ENCODE peak calls at places on chromosomes 12 and 14, in seven cellular contexts. One of them, this sample, is unnamed.

GRCh38 chr12:51898937-51899336 is 8.4 kb upstream of the ACVRL1 start:
- DNase-seq in breast epithelium: no peak
- DNase-seq in ovary: no peak
- DNase-seq in BJ: no peak
- DNase-seq in fibroblast of the aortic adventitia: no peak
- DNase-seq in Peyer's patch: peak; percentile 42
- DNase-seq in left ventricle myocardium inferior: no peak
- DNase-seq in this sample: no peak

GRCh38 chr12:26018926-26019325 is 60.4 kb downstream of the RASSF8 start:
- DNase-seq in left ventricle myocardium inferior: no peak
- DNase-seq in BJ: no peak
- DNase-seq in fibroblast of the aortic adventitia: peak; percentile 49
- DNase-seq in ovary: no peak
- DNase-seq in breast epithelium: no peak
- DNase-seq in Peyer's patch: no peak
- DNase-seq in this sample: no peak

GRCh38 chr12:105951732-105952131 is 187.0 kb downstream of the NUAK1 start:
- DNase-seq in breast epithelium: no peak
- DNase-seq in BJ: no peak
- DNase-seq in ovary: no peak
- DNase-seq in left ventricle myocardium inferior: no peak
- DNase-seq in fibroblast of the aortic adventitia: no peak
- DNase-seq in Peyer's patch: no peak
- DNase-seq in this sample: no peak

GRCh38 chr12:116370004-116370404 is 92.5 kb upstream of the MED13L start:
- DNase-seq in breast epithelium: no peak
- DNase-seq in BJ: peak; percentile 77
- DNase-seq in Peyer's patch: no peak
- DNase-seq in ovary: no peak
- DNase-seq in left ventricle myocardium inferior: no peak
- DNase-seq in fibroblast of the aortic adventitia: peak; percentile 72
- DNase-seq in this sample: no peak

GRCh38 chr12:77229640-77230442 is 164.5 kb upstream of the E2F7 start:
- DNase-seq in BJ: no peak
- DNase-seq in Peyer's patch: no peak
- DNase-seq in ovary: no peak
- DNase-seq in fibroblast of the aortic adventitia: peak; percentile 94
- DNase-seq in left ventricle myocardium inferior: no peak
- DNase-seq in breast epithelium: no peak
- DNase-seq in this sample: no peak

GRCh38 chr14:95675486-95675885 is 10.7 kb upstream of the TCL1B start:
- DNase-seq in BJ: no peak
- DNase-seq in Peyer's patch: no peak
- DNase-seq in fibroblast of the aortic adventitia: no peak
- DNase-seq in breast epithelium: no peak
- DNase-seq in left ventricle myocardium inferior: no peak
- DNase-seq in ovary: no peak
- DNase-seq in this sample: no peak

GRCh38 chr12:31267966-31268365 is 58.0 kb downstream of the SINHCAF start:
- DNase-seq in left ventricle myocardium inferior: no peak
- DNase-seq in BJ: no peak
- DNase-seq in ovary: no peak
- DNase-seq in breast epithelium: no peak
- DNase-seq in Peyer's patch: no peak
- DNase-seq in fibroblast of the aortic adventitia: no peak
- DNase-seq in this sample: no peak

GRCh38 chr14:101761881-101762529 is 496 bp downstream of the PPP2R5C start:
- DNase-seq in breast epithelium: no peak
- DNase-seq in fibroblast of the aortic adventitia: no peak
- DNase-seq in Peyer's patch: peak; percentile 78
- DNase-seq in ovary: peak; percentile 78
- DNase-seq in left ventricle myocardium inferior: peak; percentile 39
- DNase-seq in BJ: no peak
- DNase-seq in this sample: no peak

GRCh38 chr14:96373538-96373937 is 10.2 kb downstream of the GSKIP start:
- DNase-seq in breast epithelium: no peak
- DNase-seq in Peyer's patch: no peak
- DNase-seq in BJ: no peak
- DNase-seq in ovary: no peak
- DNase-seq in fibroblast of the aortic adventitia: no peak
- DNase-seq in left ventricle myocardium inferior: no peak
- DNase-seq in this sample: no peak

GRCh38 chr12:6122211-6122610 is 2.3 kb downstream of the VWF start:
- DNase-seq in Peyer's patch: peak; percentile 10
- DNase-seq in fibroblast of the aortic adventitia: no peak
- DNase-seq in BJ: no peak
- DNase-seq in left ventricle myocardium inferior: no peak
- DNase-seq in breast epithelium: no peak
- DNase-seq in ovary: no peak
- DNase-seq in this sample: no peak

GRCh38 chr12:45322810-45323209 is 106.9 kb downstream of the ANO6 start:
- DNase-seq in fibroblast of the aortic adventitia: no peak
- DNase-seq in BJ: no peak
- DNase-seq in ovary: no peak
- DNase-seq in breast epithelium: no peak
- DNase-seq in Peyer's patch: no peak
- DNase-seq in left ventricle myocardium inferior: no peak
- DNase-seq in this sample: no peak

GRCh38 chr12:49052451-49053208 is 8.0 kb downstream of the KMT2D start:
- DNase-seq in ovary: no peak
- DNase-seq in fibroblast of the aortic adventitia: no peak
- DNase-seq in left ventricle myocardium inferior: no peak
- DNase-seq in Peyer's patch: no peak
- DNase-seq in BJ: no peak
- DNase-seq in breast epithelium: no peak
- DNase-seq in this sample: no peak

GRCh38 chr12:49051373-49051764 is 9.2 kb downstream of the KMT2D start:
- DNase-seq in BJ: no peak
- DNase-seq in left ventricle myocardium inferior: no peak
- DNase-seq in fibroblast of the aortic adventitia: no peak
- DNase-seq in ovary: no peak
- DNase-seq in Peyer's patch: no peak
- DNase-seq in breast epithelium: no peak
- DNase-seq in this sample: no peak

GRCh38 chr12:49050507-49051372 is 9.9 kb downstream of the KMT2D start:
- DNase-seq in BJ: no peak
- DNase-seq in ovary: no peak
- DNase-seq in breast epithelium: no peak
- DNase-seq in Peyer's patch: no peak
- DNase-seq in fibroblast of the aortic adventitia: no peak
- DNase-seq in left ventricle myocardium inferior: no peak
- DNase-seq in this sample: no peak

GRCh38 chr12:49054096-49054495 is 6.5 kb downstream of the KMT2D start:
- DNase-seq in BJ: no peak
- DNase-seq in ovary: no peak
- DNase-seq in Peyer's patch: no peak
- DNase-seq in breast epithelium: no peak
- DNase-seq in fibroblast of the aortic adventitia: no peak
- DNase-seq in left ventricle myocardium inferior: no peak
- DNase-seq in this sample: no peak

GRCh38 chr12:49051777-49052438 is 8.7 kb downstream of the KMT2D start:
- DNase-seq in fibroblast of the aortic adventitia: no peak
- DNase-seq in BJ: no peak
- DNase-seq in ovary: no peak
- DNase-seq in Peyer's patch: no peak
- DNase-seq in breast epithelium: no peak
- DNase-seq in left ventricle myocardium inferior: no peak
- DNase-seq in this sample: no peak
- TF ChIP-seq CTCF in fibroblast of the aortic adventitia: no peak
- TF ChIP-seq CTCF in BJ: no peak
- TF ChIP-seq CTCF in ovary: no peak
- TF ChIP-seq CTCF in Peyer's patch: no peak
- TF ChIP-seq CTCF in breast epithelium: no peak
- TF ChIP-seq CTCF in left ventricle myocardium inferior: no peak
- TF ChIP-seq CTCF in this sample: no peak

DNA sequence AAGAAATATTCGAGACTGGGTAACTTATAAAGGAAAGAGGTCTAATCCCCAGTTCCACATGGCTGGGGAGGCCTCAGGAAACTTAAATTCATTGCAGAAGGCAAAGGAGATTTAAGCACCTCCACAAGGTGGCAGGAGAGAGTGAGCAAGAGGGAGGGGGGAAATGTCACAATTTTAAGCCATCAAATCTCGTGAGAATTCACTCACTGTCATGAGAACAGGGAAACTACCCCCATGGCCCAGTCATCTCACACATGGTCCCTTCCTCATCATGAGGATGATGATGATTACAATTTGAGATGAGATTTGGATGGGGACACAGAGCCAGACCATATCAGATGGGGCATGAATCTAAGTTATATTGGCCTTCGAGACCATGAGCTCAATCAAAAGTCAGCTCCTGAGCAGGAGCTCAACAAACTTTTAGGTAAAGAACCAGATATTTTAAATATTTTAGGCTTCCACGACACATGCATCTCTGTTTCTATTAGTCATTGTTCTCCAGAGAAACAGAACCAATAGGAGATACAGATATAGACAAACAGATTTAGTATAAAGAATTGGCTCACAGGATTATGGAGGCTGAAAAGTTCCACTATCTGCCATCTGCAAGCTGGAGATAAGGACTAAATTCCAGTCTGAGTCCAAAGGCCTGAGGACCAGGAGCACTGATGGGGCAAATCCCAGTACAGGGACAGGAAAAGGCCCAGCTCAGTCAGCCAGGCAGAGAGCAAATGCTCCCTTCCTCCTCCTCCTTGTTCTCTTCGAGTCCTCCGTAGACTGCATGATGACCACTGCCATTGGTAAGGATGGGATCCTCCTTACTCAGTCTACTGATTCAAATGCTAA is 24.9 kb downstream of the DGLUCY start:
- DNase-seq in left ventricle myocardium inferior: no peak
- DNase-seq in ovary: no peak
- DNase-seq in BJ: no peak
- DNase-seq in breast epithelium: no peak
- DNase-seq in fibroblast of the aortic adventitia: peak; percentile 45
- DNase-seq in Peyer's patch: no peak
- DNase-seq in this sample: no peak
- TF ChIP-seq CTCF in left ventricle myocardium inferior: peak; percentile 61
- TF ChIP-seq CTCF in ovary: no peak
- TF ChIP-seq CTCF in BJ: peak; percentile 52
- TF ChIP-seq CTCF in breast epithelium: peak; percentile 35
- TF ChIP-seq CTCF in fibroblast of the aortic adventitia: peak; percentile 47
- TF ChIP-seq CTCF in Peyer's patch: peak; percentile 46
- TF ChIP-seq CTCF in this sample: peak; percentile 61

DNA sequence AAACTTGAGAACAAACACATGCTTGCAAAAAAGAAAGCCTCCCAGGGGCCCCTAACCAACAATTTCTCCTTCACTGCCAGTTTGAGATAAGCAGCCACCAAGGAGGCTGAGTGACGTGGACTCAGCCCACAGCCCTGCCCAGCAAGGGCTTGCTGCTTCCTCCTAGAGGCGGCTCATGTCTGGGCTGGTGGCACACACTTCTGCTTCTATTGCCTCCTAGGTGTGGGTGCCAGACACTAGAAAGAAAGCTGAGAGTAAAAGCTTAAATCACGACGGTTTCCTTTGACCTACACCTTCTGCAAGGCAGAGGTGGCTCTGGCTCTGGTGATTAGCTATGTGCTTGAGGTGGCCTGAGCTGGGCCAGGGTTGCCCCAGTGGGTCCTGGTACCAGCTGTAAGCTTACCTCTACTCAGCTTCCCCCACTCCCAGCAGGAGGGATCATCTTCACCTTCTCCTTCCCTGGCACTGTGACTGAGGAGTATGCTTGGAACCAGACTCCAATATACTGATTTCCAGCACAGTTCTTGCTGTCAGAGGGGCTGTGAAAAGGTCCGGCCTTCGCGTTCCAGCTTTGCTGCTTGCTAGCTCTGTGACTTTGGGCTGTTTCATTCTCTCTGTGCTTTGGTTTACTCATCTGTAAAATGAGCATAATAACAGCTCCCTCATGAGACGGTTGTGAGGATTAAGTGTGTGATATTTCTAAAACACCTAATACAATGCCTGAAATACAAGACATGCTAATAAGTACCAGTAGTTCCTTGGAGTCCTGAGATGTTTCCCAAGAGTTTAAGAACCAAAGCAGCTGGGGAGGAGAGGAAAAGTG is 89.7 kb upstream of the PARP11 start:
- DNase-seq in fibroblast of the aortic adventitia: no peak
- DNase-seq in ovary: no peak
- DNase-seq in breast epithelium: no peak
- DNase-seq in BJ: no peak
- DNase-seq in left ventricle myocardium inferior: no peak
- DNase-seq in Peyer's patch: peak; percentile 64
- DNase-seq in this sample: no peak
- TF ChIP-seq CTCF in fibroblast of the aortic adventitia: no peak
- TF ChIP-seq CTCF in ovary: no peak
- TF ChIP-seq CTCF in breast epithelium: no peak
- TF ChIP-seq CTCF in BJ: no peak
- TF ChIP-seq CTCF in left ventricle myocardium inferior: no peak
- TF ChIP-seq CTCF in Peyer's patch: no peak
- TF ChIP-seq CTCF in this sample: no peak

GRCh38 chr14:80017796-80018195 is 193.5 kb downstream of the DIO2 start:
- DNase-seq in Peyer's patch: no peak
- DNase-seq in fibroblast of the aortic adventitia: no peak
- DNase-seq in breast epithelium: no peak
- DNase-seq in BJ: no peak
- DNase-seq in ovary: no peak
- DNase-seq in left ventricle myocardium inferior: no peak
- DNase-seq in this sample: no peak
- TF ChIP-seq CTCF in Peyer's patch: no peak
- TF ChIP-seq CTCF in fibroblast of the aortic adventitia: no peak
- TF ChIP-seq CTCF in breast epithelium: no peak
- TF ChIP-seq CTCF in BJ: no peak
- TF ChIP-seq CTCF in ovary: no peak
- TF ChIP-seq CTCF in left ventricle myocardium inferior: no peak
- TF ChIP-seq CTCF in this sample: no peak

DNA sequence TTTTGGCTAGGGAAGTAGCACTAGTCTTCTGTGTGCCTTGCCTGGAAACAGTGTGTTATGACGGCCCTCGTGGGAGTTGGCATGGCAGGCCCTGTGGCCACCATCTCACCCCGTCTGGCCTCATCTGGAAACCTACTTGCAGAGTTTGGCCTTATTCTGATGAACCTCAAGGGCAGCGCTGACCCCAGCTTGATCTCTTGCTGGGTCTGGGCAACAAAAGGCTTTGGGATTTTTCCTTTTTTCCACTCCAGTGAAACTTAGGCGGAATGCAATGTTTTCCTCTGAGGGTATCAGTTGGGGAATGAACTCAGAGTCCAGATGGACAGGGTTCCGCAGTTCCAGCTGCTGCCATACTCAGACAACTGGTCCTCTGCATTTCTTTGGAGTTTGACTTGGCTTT is 15.9 kb downstream of the CACNA1C start:
- DNase-seq in BJ: no peak
- DNase-seq in breast epithelium: no peak
- DNase-seq in fibroblast of the aortic adventitia: no peak
- DNase-seq in ovary: no peak
- DNase-seq in Peyer's patch: no peak
- DNase-seq in left ventricle myocardium inferior: no peak
- DNase-seq in this sample: no peak
- TF ChIP-seq CTCF in BJ: no peak
- TF ChIP-seq CTCF in breast epithelium: no peak
- TF ChIP-seq CTCF in fibroblast of the aortic adventitia: no peak
- TF ChIP-seq CTCF in ovary: no peak
- TF ChIP-seq CTCF in Peyer's patch: no peak
- TF ChIP-seq CTCF in left ventricle myocardium inferior: no peak
- TF ChIP-seq CTCF in this sample: no peak

GRCh38 chr12:57276935-57277563 is 26.1 kb upstream of the STAC3 start:
- DNase-seq in BJ: no peak
- DNase-seq in fibroblast of the aortic adventitia: peak; percentile 40
- DNase-seq in ovary: no peak
- DNase-seq in Peyer's patch: no peak
- DNase-seq in left ventricle myocardium inferior: no peak
- DNase-seq in breast epithelium: no peak
- DNase-seq in this sample: no peak
- TF ChIP-seq CTCF in BJ: peak; percentile 61
- TF ChIP-seq CTCF in fibroblast of the aortic adventitia: peak; percentile 56
- TF ChIP-seq CTCF in ovary: no peak
- TF ChIP-seq CTCF in Peyer's patch: peak; percentile 17
- TF ChIP-seq CTCF in left ventricle myocardium inferior: peak; percentile 67
- TF ChIP-seq CTCF in breast epithelium: no peak
- TF ChIP-seq CTCF in this sample: peak; percentile 51